ENCODE peak calls at places on chromosomes 6 and 20, in nine cellular contexts. One of them, this sample, is unnamed.
A peak's percentile ranks its signal among the peaks of the same experiment; 100 is the strongest.

GRCh38 chr6:156560476-156560875 is 216.7 kb upstream of the ARID1B start:
- DNase-seq in tibial nerve: no peak
- DNase-seq in bronchial epithelial cell: no peak
- DNase-seq in left lung: no peak
- DNase-seq in dorsolateral prefrontal cortex: no peak
- DNase-seq in A549: peak; percentile 6
- DNase-seq in cardiac fibroblast: no peak
- DNase-seq in psoas muscle: no peak
- DNase-seq in GM23338: no peak
- DNase-seq in this sample: no peak

GRCh38 chr20:16392346-16392745 is 180.9 kb downstream of the KIF16B start:
- DNase-seq in tibial nerve: no peak
- DNase-seq in bronchial epithelial cell: no peak
- DNase-seq in left lung: no peak
- DNase-seq in dorsolateral prefrontal cortex: no peak
- DNase-seq in A549: no peak
- DNase-seq in cardiac fibroblast: no peak
- DNase-seq in psoas muscle: no peak
- DNase-seq in GM23338: no peak
- DNase-seq in this sample: no peak

GRCh38 chr6:151822252-151823111 is 15.0 kb downstream of the ESR1 start:
- DNase-seq in tibial nerve: no peak
- DNase-seq in bronchial epithelial cell: no peak
- DNase-seq in left lung: no peak
- DNase-seq in dorsolateral prefrontal cortex: no peak
- DNase-seq in A549: no peak
- DNase-seq in cardiac fibroblast: no peak
- DNase-seq in psoas muscle: no peak
- DNase-seq in GM23338: no peak
- DNase-seq in this sample: no peak

GRCh38 chr20:31841928-31842327 is 3.5 kb downstream of the FOXS1 start:
- DNase-seq in tibial nerve: no peak
- DNase-seq in bronchial epithelial cell: no peak
- DNase-seq in left lung: no peak
- DNase-seq in dorsolateral prefrontal cortex: no peak
- DNase-seq in A549: peak; percentile 79
- DNase-seq in cardiac fibroblast: peak; percentile 94
- DNase-seq in psoas muscle: peak; percentile 60
- DNase-seq in GM23338: no peak
- DNase-seq in this sample: no peak

GRCh38 chr6:45625191-45625664 is 247.5 kb upstream of the SUPT3H start:
- DNase-seq in tibial nerve: no peak
- DNase-seq in bronchial epithelial cell: peak; percentile 78
- DNase-seq in left lung: no peak
- DNase-seq in dorsolateral prefrontal cortex: no peak
- DNase-seq in A549: no peak
- DNase-seq in cardiac fibroblast: peak; percentile 77
- DNase-seq in psoas muscle: no peak
- DNase-seq in GM23338: no peak
- DNase-seq in this sample: no peak

GRCh38 chr20:2858591-2858990 is 14.7 kb upstream of the PTPRA start:
- DNase-seq in tibial nerve: no peak
- DNase-seq in bronchial epithelial cell: no peak
- DNase-seq in left lung: no peak
- DNase-seq in dorsolateral prefrontal cortex: no peak
- DNase-seq in A549: no peak
- DNase-seq in cardiac fibroblast: no peak
- DNase-seq in psoas muscle: no peak
- DNase-seq in GM23338: no peak
- DNase-seq in this sample: no peak

GRCh38 chr6:9632026-9632425 is 782.8 kb downstream of the TFAP2A start:
- DNase-seq in tibial nerve: no peak
- DNase-seq in bronchial epithelial cell: no peak
- DNase-seq in left lung: no peak
- DNase-seq in dorsolateral prefrontal cortex: no peak
- DNase-seq in A549: no peak
- DNase-seq in cardiac fibroblast: no peak
- DNase-seq in psoas muscle: no peak
- DNase-seq in GM23338: no peak
- DNase-seq in this sample: no peak

GRCh38 chr6:161246725-161247124 is 27.1 kb downstream of the AGPAT4 start:
- DNase-seq in tibial nerve: no peak
- DNase-seq in bronchial epithelial cell: no peak
- DNase-seq in left lung: no peak
- DNase-seq in dorsolateral prefrontal cortex: no peak
- DNase-seq in A549: no peak
- DNase-seq in cardiac fibroblast: no peak
- DNase-seq in psoas muscle: no peak
- DNase-seq in GM23338: no peak
- DNase-seq in this sample: no peak

GRCh38 chr6:108897371-108897770 is 49.1 kb downstream of the ARMC2 start:
- DNase-seq in tibial nerve: no peak
- DNase-seq in bronchial epithelial cell: peak; percentile 94
- DNase-seq in left lung: no peak
- DNase-seq in dorsolateral prefrontal cortex: no peak
- DNase-seq in A549: peak; percentile 54
- DNase-seq in cardiac fibroblast: peak; percentile 56
- DNase-seq in psoas muscle: no peak
- DNase-seq in GM23338: no peak
- DNase-seq in this sample: peak; percentile 53

GRCh38 chr6:3363296-3364025 is 93.4 kb downstream of the SLC22A23 start:
- DNase-seq in tibial nerve: no peak
- DNase-seq in bronchial epithelial cell: peak; percentile 80
- DNase-seq in left lung: peak; percentile 89
- DNase-seq in dorsolateral prefrontal cortex: no peak
- DNase-seq in A549: no peak
- DNase-seq in cardiac fibroblast: no peak
- DNase-seq in psoas muscle: no peak
- DNase-seq in GM23338: no peak
- DNase-seq in this sample: peak; percentile 98

GRCh38 chr20:33910529-33911327 is 83.0 kb upstream of the RALY start:
- DNase-seq in tibial nerve: no peak
- DNase-seq in bronchial epithelial cell: no peak
- DNase-seq in left lung: no peak
- DNase-seq in dorsolateral prefrontal cortex: no peak
- DNase-seq in A549: no peak
- DNase-seq in cardiac fibroblast: no peak
- DNase-seq in psoas muscle: no peak
- DNase-seq in GM23338: no peak
- DNase-seq in this sample: no peak

GRCh38 chr6:108947114-108947854 is 99.1 kb downstream of the ARMC2 start:
- DNase-seq in tibial nerve: peak; percentile 51
- DNase-seq in bronchial epithelial cell: peak; percentile 100
- DNase-seq in left lung: no peak
- DNase-seq in dorsolateral prefrontal cortex: no peak
- DNase-seq in A549: peak; percentile 11
- DNase-seq in cardiac fibroblast: peak; percentile 97
- DNase-seq in psoas muscle: no peak
- DNase-seq in GM23338: no peak
- DNase-seq in this sample: no peak

DNA sequence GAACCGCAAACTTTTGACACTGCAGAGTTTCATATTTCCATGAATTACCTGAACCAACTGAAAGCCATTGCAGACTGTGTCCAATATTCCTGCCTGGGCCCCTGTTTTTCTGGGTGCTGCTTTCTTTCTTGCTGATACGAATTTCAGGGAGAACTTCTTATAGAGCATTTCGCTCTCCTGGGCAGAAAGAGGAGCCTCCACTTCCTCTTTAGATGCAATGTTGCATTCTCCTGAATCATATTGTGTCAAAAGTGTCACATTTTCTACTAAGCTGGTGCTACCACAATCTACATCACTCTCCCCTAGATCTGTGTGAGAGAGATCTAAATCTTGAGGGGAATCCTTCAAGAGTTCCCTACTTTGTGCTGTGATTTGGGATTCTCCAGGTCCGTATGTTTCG is 102.5 kb downstream of the DST start:
- DNase-seq in tibial nerve: no peak
- DNase-seq in bronchial epithelial cell: no peak
- DNase-seq in left lung: no peak
- DNase-seq in dorsolateral prefrontal cortex: no peak
- DNase-seq in A549: no peak
- DNase-seq in cardiac fibroblast: no peak
- DNase-seq in psoas muscle: no peak
- DNase-seq in GM23338: no peak
- DNase-seq in this sample: no peak
- H3K4me3 ChIP-seq in tibial nerve: peak overlapping the region; percentile 65
- H3K4me3 ChIP-seq in bronchial epithelial cell: no peak overlapping the region
- H3K4me3 ChIP-seq in left lung: peak overlapping the region; percentile 44
- H3K4me3 ChIP-seq in dorsolateral prefrontal cortex: peak overlapping the region; percentile 64
- H3K4me3 ChIP-seq in A549: no peak overlapping the region
- H3K4me3 ChIP-seq in cardiac fibroblast: no peak overlapping the region
- H3K4me3 ChIP-seq in psoas muscle: peak overlapping the region; percentile 62
- H3K4me3 ChIP-seq in GM23338: no peak overlapping the region
- H3K4me3 ChIP-seq in this sample: no peak overlapping the region

GRCh38 chr6:36927691-36928546 is 26.6 kb upstream of the PI16 start:
- DNase-seq in tibial nerve: no peak
- DNase-seq in bronchial epithelial cell: no peak
- DNase-seq in left lung: no peak
- DNase-seq in dorsolateral prefrontal cortex: no peak
- DNase-seq in A549: no peak
- DNase-seq in cardiac fibroblast: peak; percentile 42
- DNase-seq in psoas muscle: peak; percentile 86
- DNase-seq in GM23338: no peak
- DNase-seq in this sample: no peak

GRCh38 chr6:36929152-36929551 is 25.4 kb upstream of the PI16 start:
- DNase-seq in tibial nerve: no peak
- DNase-seq in bronchial epithelial cell: no peak
- DNase-seq in left lung: no peak
- DNase-seq in dorsolateral prefrontal cortex: no peak
- DNase-seq in A549: no peak
- DNase-seq in cardiac fibroblast: no peak
- DNase-seq in psoas muscle: no peak
- DNase-seq in GM23338: no peak
- DNase-seq in this sample: no peak

GRCh38 chr6:36929607-36930006 is 24.9 kb upstream of the PI16 start:
- DNase-seq in tibial nerve: no peak
- DNase-seq in bronchial epithelial cell: peak; percentile 56
- DNase-seq in left lung: no peak
- DNase-seq in dorsolateral prefrontal cortex: no peak
- DNase-seq in A549: no peak
- DNase-seq in cardiac fibroblast: peak; percentile 63
- DNase-seq in psoas muscle: no peak
- DNase-seq in GM23338: no peak
- DNase-seq in this sample: no peak

GRCh38 chr6:36927114-36927513 is 27.4 kb upstream of the PI16 start:
- DNase-seq in tibial nerve: no peak
- DNase-seq in bronchial epithelial cell: no peak
- DNase-seq in left lung: no peak
- DNase-seq in dorsolateral prefrontal cortex: no peak
- DNase-seq in A549: no peak
- DNase-seq in cardiac fibroblast: no peak
- DNase-seq in psoas muscle: no peak
- DNase-seq in GM23338: no peak
- DNase-seq in this sample: no peak

GRCh38 chr6:36928547-36928918 is 26.0 kb upstream of the PI16 start:
- DNase-seq in tibial nerve: no peak
- DNase-seq in bronchial epithelial cell: no peak
- DNase-seq in left lung: no peak
- DNase-seq in dorsolateral prefrontal cortex: no peak
- DNase-seq in A549: no peak
- DNase-seq in cardiac fibroblast: no peak
- DNase-seq in psoas muscle: peak; percentile 72
- DNase-seq in GM23338: no peak
- DNase-seq in this sample: peak; percentile 28
- H3K4me3 ChIP-seq in tibial nerve: no peak overlapping the region
- H3K4me3 ChIP-seq in bronchial epithelial cell: no peak overlapping the region
- H3K4me3 ChIP-seq in left lung: no peak overlapping the region
- H3K4me3 ChIP-seq in dorsolateral prefrontal cortex: no peak overlapping the region
- H3K4me3 ChIP-seq in A549: no peak overlapping the region
- H3K4me3 ChIP-seq in cardiac fibroblast: no peak overlapping the region
- H3K4me3 ChIP-seq in psoas muscle: peak overlapping the region; percentile 26
- H3K4me3 ChIP-seq in GM23338: no peak overlapping the region
- H3K4me3 ChIP-seq in this sample: no peak overlapping the region

DNA sequence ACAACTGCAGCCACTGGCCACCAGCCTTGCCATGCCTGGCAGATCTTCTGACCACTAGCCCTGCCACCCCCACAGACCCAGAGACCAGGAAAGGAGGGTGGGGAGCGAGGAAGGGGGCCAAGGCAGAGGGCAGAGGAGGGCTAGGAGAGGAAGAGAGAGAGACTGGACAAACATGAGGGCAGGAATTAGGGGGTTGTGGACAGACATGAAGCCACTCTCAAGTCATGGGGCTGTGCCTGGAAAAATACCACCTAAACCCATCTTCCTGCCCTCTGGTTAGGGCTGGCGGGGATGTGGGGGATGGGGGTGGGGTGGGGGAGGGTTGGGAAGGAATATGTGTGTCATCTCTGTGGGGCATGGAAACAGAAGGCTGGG is 1.4 kb upstream of the SLC29A1 start:
- DNase-seq in tibial nerve: no peak
- DNase-seq in bronchial epithelial cell: no peak
- DNase-seq in left lung: no peak
- DNase-seq in dorsolateral prefrontal cortex: no peak
- DNase-seq in A549: no peak
- DNase-seq in cardiac fibroblast: no peak
- DNase-seq in psoas muscle: no peak
- DNase-seq in GM23338: no peak
- DNase-seq in this sample: no peak
- H3K4me3 ChIP-seq in tibial nerve: peak overlapping the region; percentile 75
- H3K4me3 ChIP-seq in bronchial epithelial cell: no peak overlapping the region
- H3K4me3 ChIP-seq in left lung: no peak overlapping the region
- H3K4me3 ChIP-seq in dorsolateral prefrontal cortex: peak overlapping the region; percentile 19
- H3K4me3 ChIP-seq in A549: no peak overlapping the region
- H3K4me3 ChIP-seq in cardiac fibroblast: no peak overlapping the region
- H3K4me3 ChIP-seq in psoas muscle: peak overlapping the region; percentile 22
- H3K4me3 ChIP-seq in GM23338: no peak overlapping the region
- H3K4me3 ChIP-seq in this sample: no peak overlapping the region

DNA sequence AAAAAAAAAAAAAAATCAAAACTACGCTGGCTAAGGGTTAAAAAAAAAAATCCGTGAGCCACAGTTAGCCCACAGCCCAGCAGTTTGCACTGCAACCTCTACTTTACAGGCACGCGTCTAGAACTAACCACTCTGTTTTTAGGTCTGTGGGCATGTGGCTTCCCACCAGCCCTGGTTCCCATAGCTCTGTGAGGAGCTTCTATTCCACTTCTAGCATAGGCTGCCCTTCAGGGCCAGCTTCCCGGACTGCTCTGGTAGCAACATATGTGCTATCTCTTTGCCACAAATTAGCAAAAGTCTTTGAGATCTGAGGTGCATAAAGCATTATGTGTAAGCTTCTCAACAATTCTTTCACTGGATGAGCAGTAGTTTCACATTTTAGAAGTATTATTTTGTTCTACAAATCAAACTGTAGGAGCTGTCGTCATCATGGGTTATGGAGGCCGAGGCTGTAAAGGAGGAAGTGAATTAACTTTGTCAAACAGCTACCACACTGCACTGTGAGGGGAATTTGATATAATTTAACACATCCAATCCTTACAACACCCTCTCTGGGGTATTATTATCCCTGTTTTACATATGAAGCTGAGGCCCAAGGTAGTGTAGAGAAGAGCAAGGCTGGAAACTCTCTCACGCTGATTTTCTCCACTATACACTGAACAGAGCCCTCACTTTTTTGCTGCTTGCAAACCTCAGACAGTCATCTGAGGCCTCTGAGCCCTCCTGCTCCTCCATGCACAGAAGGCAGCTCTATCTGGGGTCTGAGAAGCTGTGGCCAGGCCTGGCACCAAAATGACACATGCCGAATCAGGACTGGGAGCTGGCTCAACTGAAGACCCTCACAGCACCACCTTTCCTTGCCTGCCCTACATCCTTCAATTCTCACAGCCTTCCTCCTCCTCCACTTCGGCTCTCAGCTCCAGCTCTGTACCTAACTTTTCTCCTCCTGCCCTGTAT is 35.3 kb downstream of the MAN1A1 start:
- DNase-seq in tibial nerve: no peak
- DNase-seq in bronchial epithelial cell: no peak
- DNase-seq in left lung: no peak
- DNase-seq in dorsolateral prefrontal cortex: no peak
- DNase-seq in A549: no peak
- DNase-seq in cardiac fibroblast: no peak
- DNase-seq in psoas muscle: no peak
- DNase-seq in GM23338: no peak
- DNase-seq in this sample: peak; percentile 47
- H3K4me3 ChIP-seq in tibial nerve: no peak overlapping the region
- H3K4me3 ChIP-seq in bronchial epithelial cell: no peak overlapping the region
- H3K4me3 ChIP-seq in left lung: no peak overlapping the region
- H3K4me3 ChIP-seq in dorsolateral prefrontal cortex: no peak overlapping the region
- H3K4me3 ChIP-seq in A549: no peak overlapping the region
- H3K4me3 ChIP-seq in cardiac fibroblast: no peak overlapping the region
- H3K4me3 ChIP-seq in psoas muscle: no peak overlapping the region
- H3K4me3 ChIP-seq in GM23338: no peak overlapping the region
- H3K4me3 ChIP-seq in this sample: no peak overlapping the region

This sample was measured in small intestine.